ENCODE peak calls at places on chromosome 7, in six cellular contexts. S, P, E, U, A and G are unnamed samples.
A peak's percentile ranks its signal among the peaks of the same experiment; 100 is the strongest.

GRCh38 chr7:133300811-133301210 is 47.9 kb downstream of the EXOC4 start:
- DNase-seq in S (no peak), P (no peak), E (peak; percentile 49), U (no peak), A (no peak), G (no peak)

GRCh38 chr7:30116771-30117170 is 18.0 kb upstream of the MTURN start:
- DNase-seq in S (peak; percentile 32), P (no peak), E (no peak), U (no peak), A (no peak), G (no peak)

GRCh38 chr7:71308105-71308504 is 176.2 kb downstream of the GALNT17 start:
- DNase-seq in S (peak; percentile 25), P (no peak), E (no peak), U (no peak), A (no peak), G (no peak)

GRCh38 chr7:135147899-135148721 is at the start of gene TMEM140:
- DNase-seq in S (peak; percentile 80), P (peak; percentile 90), E (peak; percentile 64), U (peak; percentile 64), A (peak; percentile 82), G (no peak)

GRCh38 chr7:70788276-70788675 is 343.7 kb upstream of the GALNT17 start:
- DNase-seq in S (no peak), P (no peak), E (no peak), U (no peak), A (no peak), G (peak; percentile 54)

GRCh38 chr7:127389321-127389720 is 3.2 kb downstream of the ZNF800 start:
- DNase-seq in S (no peak), P (no peak), E (no peak), U (no peak), A (no peak), G (no peak)

GRCh38 chr7:154915600-154915999 is 87.3 kb downstream of the PAXIP1 start:
- DNase-seq in S (no peak), P (no peak), E (no peak), U (no peak), A (peak; percentile 19), G (peak; percentile 26)

GRCh38 chr7:50865450-50865849 is 82.8 kb upstream of the GRB10 start:
- DNase-seq in S (no peak), P (no peak), E (no peak), U (no peak), A (no peak), G (no peak)

GRCh38 chr7:71846160-71846559 is 566.0 kb downstream of the CALN1 start:
- DNase-seq in S (no peak), P (no peak), E (no peak), U (no peak), A (no peak), G (no peak)

GRCh38 chr7:47191876-47192291 is 390.0 kb downstream of the TNS3 start:
- DNase-seq in S (no peak), P (no peak), E (no peak), U (no peak), A (no peak), G (no peak)

GRCh38 chr7:55260671-55261385 is 104.3 kb upstream of the LANCL2 start:
- DNase-seq in S (no peak), P (no peak), E (no peak), U (no peak), A (peak; percentile 23), G (peak; percentile 52)

GRCh38 chr7:98251251-98251843 is 685 bp downstream of the TECPR1 start:
- DNase-seq in S (no peak), P (no peak), E (no peak), U (peak; percentile 78), A (peak; percentile 64), G (no peak)

GRCh38 chr7:32868116-32868515 is 23.4 kb downstream of the KBTBD2 start:
- DNase-seq in S (no peak), P (no peak), E (no peak), U (peak; percentile 52), A (no peak), G (no peak)

GRCh38 chr7:140889645-140890044 is 35.1 kb downstream of the BRAF start:
- DNase-seq in S (no peak), P (no peak), E (no peak), U (no peak), A (no peak), G (no peak)

GRCh38 chr7:131638641-131639430 is 82.4 kb upstream of the PODXL start:
- DNase-seq in S (no peak), P (no peak), E (no peak), U (no peak), A (no peak), G (no peak)

GRCh38 chr7:127264219-127264618 is 11.5 kb upstream of the GRM8 start:
- DNase-seq in S (no peak), P (no peak), E (no peak), U (no peak), A (no peak), G (no peak)

GRCh38 chr7:2698581-2699288 is 10.7 kb downstream of the AMZ1 start:
- DNase-seq in S (no peak), P (peak; percentile 93), E (no peak), U (no peak), A (no peak), G (no peak)

GRCh38 chr7:55485501-55486171 is 86.7 kb downstream of the VOPP1 start:
- DNase-seq in S (no peak), P (no peak), E (no peak), U (no peak), A (no peak), G (no peak)

GRCh38 chr7:44573464-44574285 is at the start of gene DDX56:
- DNase-seq in S (peak; percentile 93), P (peak; percentile 84), E (peak; percentile 92), U (peak; percentile 96), A (peak; percentile 97), G (peak; percentile 98)
- TF ChIP-seq POLR2A in S (peak; percentile 89), P (peak; percentile 96), E (peak; percentile 70), U (peak; percentile 65), A (peak; percentile 90), G (peak; percentile 55)

DNA sequence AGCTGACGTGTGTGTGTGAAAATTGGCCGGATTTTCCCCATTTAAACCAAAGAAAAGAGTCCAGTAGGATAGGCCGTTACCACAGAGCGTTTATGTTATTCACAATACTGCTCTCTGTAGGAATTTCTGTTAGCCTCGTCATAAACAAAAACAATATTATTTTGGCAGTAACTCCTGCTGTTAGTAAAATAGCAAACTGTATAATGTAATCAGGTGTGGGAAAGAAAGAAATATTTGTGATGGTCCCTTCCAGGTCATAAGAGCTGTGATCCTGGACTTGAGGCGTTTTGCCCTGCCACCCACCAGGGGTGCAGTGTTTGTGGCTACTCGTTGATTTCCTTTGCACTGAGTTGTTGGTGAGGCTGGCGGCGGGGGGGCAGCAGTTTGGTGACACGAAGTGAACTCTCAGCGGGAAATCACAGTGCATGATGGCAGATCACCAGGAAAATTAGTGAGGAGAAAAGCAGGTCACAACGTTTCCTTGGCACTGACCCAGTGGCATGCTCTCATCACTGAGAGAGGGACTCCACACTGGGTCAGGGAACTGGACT is 2.8 kb downstream of the EEPD1 start:
- DNase-seq in S (peak; percentile 85), P (no peak), E (peak; percentile 53), U (peak; percentile 67), A (peak; percentile 96), G (no peak)
- H3K4me3 ChIP-seq in S (peak overlapping the region; percentile 85), P (no peak overlapping the region), E (peak overlapping the region; percentile 39), U (peak overlapping the region; percentile 60), A (peak overlapping the region; percentile 83), G (no peak overlapping the region)

DNA sequence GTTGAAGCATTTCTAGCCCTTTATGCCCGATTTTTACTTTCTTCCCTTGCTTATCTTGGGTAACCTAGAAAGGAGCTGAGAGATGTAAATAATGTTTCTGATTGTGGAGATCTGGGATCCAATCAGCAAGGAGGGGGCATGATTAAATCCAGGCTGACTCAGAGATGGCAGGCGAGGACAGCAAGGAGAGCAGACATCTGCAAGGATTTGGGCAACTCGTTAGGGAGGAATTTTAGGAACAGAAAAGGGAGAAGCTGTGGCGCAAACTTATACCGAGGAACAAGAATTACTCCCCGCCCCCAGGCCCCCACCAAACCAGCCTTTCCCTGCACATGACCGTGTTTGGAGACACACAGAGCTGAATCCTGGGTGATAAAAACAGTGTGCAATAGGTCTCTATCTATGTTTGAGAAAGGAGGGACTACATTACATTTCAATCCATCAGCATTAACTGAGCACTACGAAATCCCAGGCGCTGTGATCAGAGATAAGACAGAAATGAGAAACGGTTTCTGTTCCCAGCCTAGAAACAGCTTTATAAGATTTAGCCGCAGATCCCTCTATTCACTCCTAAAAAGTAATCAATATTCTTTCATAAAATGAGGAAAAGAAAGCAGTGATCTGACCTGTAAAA is 37.0 kb upstream of the RAPGEF5 start:
- DNase-seq in S (no peak), P (no peak), E (peak; percentile 48), U (no peak), A (no peak), G (no peak)
- TF ChIP-seq POLR2A in S (no peak), P (no peak), E (no peak), U (no peak), A (no peak), G (no peak)

GRCh38 chr7:81611805-81612204 is 158.0 kb downstream of the HGF start:
- DNase-seq in S (no peak), P (no peak), E (no peak), U (no peak), A (no peak), G (no peak)
- H3K4me3 ChIP-seq in S (no peak overlapping the region), P (no peak overlapping the region), E (no peak overlapping the region), U (no peak overlapping the region), A (no peak overlapping the region), G (no peak overlapping the region)

DNA sequence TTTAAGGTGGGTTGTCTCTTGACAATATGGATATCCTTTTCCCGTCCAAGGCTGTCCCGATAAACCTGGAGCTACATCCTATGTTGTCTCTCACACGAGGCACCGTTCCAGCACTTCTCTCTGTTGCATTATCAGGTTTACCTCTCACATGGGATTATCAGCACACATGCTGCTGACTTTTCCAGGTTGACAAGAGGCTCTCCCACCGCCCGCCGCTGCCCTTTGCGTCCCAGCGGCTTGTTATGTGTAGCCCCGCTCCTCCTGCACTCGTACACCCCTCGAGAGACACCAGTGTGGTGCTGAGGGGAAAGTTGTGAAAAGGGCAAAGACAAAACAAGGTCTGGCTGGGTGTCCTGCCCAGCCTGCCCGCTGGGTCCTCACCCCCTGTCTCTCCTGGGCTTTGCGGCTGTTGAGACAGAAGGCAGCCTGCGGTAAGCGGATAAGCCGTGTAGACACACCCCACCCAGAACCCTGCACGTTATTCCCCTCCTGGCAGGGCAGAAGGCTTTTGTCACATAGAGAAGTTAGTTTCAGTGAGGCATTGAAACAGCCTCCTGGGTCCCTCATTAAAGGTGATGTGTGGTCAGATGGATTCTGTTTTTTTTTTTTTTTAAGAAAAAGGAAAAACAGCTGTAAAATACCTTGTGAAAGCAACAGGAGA is 38.7 kb downstream of the UBE3C start:
- DNase-seq in S (no peak), P (no peak), E (no peak), U (no peak), A (no peak), G (no peak)
- TF ChIP-seq POLR2A in S (no peak), P (no peak), E (no peak), U (no peak), A (no peak), G (no peak)

GRCh38 chr7:34425631-34426384 is 232.2 kb upstream of the NPSR1 start:
- DNase-seq in S (no peak), P (no peak), E (no peak), U (no peak), A (no peak), G (no peak)

GRCh38 chr7:34430456-34430855 is 227.6 kb upstream of the NPSR1 start:
- DNase-seq in S (no peak), P (no peak), E (peak; percentile 44), U (no peak), A (no peak), G (no peak)

GRCh38 chr7:34425194-34425593 is 232.8 kb upstream of the NPSR1 start:
- DNase-seq in S (no peak), P (no peak), E (no peak), U (no peak), A (no peak), G (no peak)
- H3K4me3 ChIP-seq in S (no peak overlapping the region), P (no peak overlapping the region), E (no peak overlapping the region), U (no peak overlapping the region), A (no peak overlapping the region), G (no peak overlapping the region)